ENCODE peak calls at places on chromosome 18, in six cellular contexts. E is K562, M is WTC11, B is H1, T is A549, G is HCT116. U is an unnamed sample.

GRCh38 chr18:45864081-45864480 is 38.6 kb downstream of the SIGLEC15 start:
- DNase-seq in E (no peak), M (no peak), B (no peak), T (no peak), G (no peak), U (no peak)

GRCh38 chr18:23725827-23726661 is 36.8 kb downstream of the LAMA3 start:
- DNase-seq in E (no peak), M (no peak), B (no peak), T (no peak), G (no peak), U (no peak)

GRCh38 chr18:51862311-51862710 is 477.7 kb upstream of the DCC start:
- DNase-seq in E (no peak), M (no peak), B (no peak), T (no peak), G (no peak), U (no peak)

GRCh38 chr18:35458271-35458670 is 39.5 kb downstream of the INO80C start:
- DNase-seq in E (no peak), M (no peak), B (no peak), T (peak), G (no peak), U (no peak)

GRCh38 chr18:48229445-48230052 is 179.6 kb downstream of the ZBTB7C start:
- DNase-seq in E (no peak), M (peak), B (no peak), T (no peak), G (no peak), U (no peak)

GRCh38 chr18:79070486-79070885 is 1.3 kb downstream of the ATP9B start:
- DNase-seq in E (no peak), M (no peak), B (no peak), T (no peak), G (no peak), U (no peak)

GRCh38 chr18:50299626-50300388 is 12.3 kb upstream of the CXXC1 start:
- DNase-seq in E (no peak), M (no peak), B (no peak), T (no peak), G (no peak), U (no peak)

GRCh38 chr18:47418746-47419145 is 167.3 kb upstream of the SKOR2 start:
- DNase-seq in E (no peak), M (no peak), B (no peak), T (no peak), G (no peak), U (no peak)

GRCh38 chr18:10015288-10015701 is 101.5 kb downstream of the VAPA start:
- DNase-seq in E (no peak), M (no peak), B (no peak), T (no peak), G (no peak), U (no peak)

GRCh38 chr18:47594621-47595086 is 335.8 kb downstream of the SMAD2 start:
- DNase-seq in E (no peak), M (no peak), B (no peak), T (no peak), G (no peak), U (no peak)

GRCh38 chr18:46497129-46497528 is 159.9 kb downstream of the LOXHD1 start:
- DNase-seq in E (peak), M (peak), B (no peak), T (no peak), G (no peak), U (peak)

GRCh38 chr18:23169683-23170082 is 34.4 kb downstream of the CABLES1 start:
- DNase-seq in E (no peak), M (peak), B (peak), T (no peak), G (no peak), U (no peak)

GRCh38 chr18:49207373-49207772 is 253.1 kb downstream of the DYM start:
- DNase-seq in E (no peak), M (no peak), B (no peak), T (no peak), G (peak), U (no peak)

GRCh38 chr18:59458575-59458974 is 99.5 kb upstream of the LMAN1 start:
- DNase-seq in E (no peak), M (no peak), B (no peak), T (no peak), G (no peak), U (no peak)

GRCh38 chr18:59456657-59457056 is 97.6 kb upstream of the LMAN1 start:
- DNase-seq in E (no peak), M (no peak), B (no peak), T (no peak), G (no peak), U (no peak)

GRCh38 chr18:59461171-59461570 is 102.1 kb upstream of the LMAN1 start:
- DNase-seq in E (no peak), M (no peak), B (no peak), T (no peak), G (no peak), U (no peak)

GRCh38 chr18:59459352-59460059 is 100.4 kb upstream of the LMAN1 start:
- DNase-seq in E (peak), M (no peak), B (no peak), T (peak), G (peak), U (peak)

GRCh38 chr18:59460060-59460395 is 101.0 kb upstream of the LMAN1 start:
- DNase-seq in E (no peak), M (no peak), B (no peak), T (no peak), G (no peak), U (no peak)
- TF ChIP-seq MAX in E (no peak), M (no peak), B (no peak), T (no peak), G (no peak), U (no peak)

GRCh38 chr18:61894751-61895524 is 2.1 kb upstream of the RNF152 start:
- DNase-seq in E (no peak), M (no peak), B (no peak), T (no peak), G (no peak), U (no peak)

GRCh38 chr18:61896118-61896517 is 3.3 kb upstream of the RNF152 start:
- DNase-seq in E (no peak), M (no peak), B (no peak), T (no peak), G (no peak), U (no peak)

GRCh38 chr18:61892683-61893303 is at the start of gene RNF152:
- DNase-seq in E (no peak), M (peak), B (no peak), T (no peak), G (no peak), U (no peak)

GRCh38 chr18:61893304-61893970 is 630 bp upstream of the RNF152 start:
- DNase-seq in E (peak), M (peak), B (no peak), T (no peak), G (no peak), U (peak)

GRCh38 chr18:61893971-61894750 is 1.4 kb upstream of the RNF152 start:
- DNase-seq in E (peak), M (peak), B (peak), T (peak), G (peak), U (peak)
- TF ChIP-seq CTCF in E (peak), M (no peak), B (no peak), T (no peak), G (no peak), U (no peak)

DNA sequence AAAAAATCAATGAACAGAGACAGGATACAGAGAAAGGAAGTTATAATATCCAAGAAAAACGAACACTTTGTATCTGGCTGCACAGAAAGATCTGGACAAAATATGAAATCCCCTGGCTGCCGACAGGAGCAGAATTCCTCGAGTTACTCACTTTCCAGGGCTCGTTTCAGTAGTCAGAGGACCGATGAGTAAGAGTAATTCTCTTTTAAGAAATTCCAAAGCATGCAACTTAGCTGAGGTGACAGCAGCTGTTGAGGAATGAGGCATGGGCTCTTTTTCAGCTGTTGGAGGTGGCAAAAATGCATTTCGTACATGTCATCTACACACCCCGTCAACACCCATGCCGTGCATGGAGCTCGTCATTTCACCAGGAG is 210.7 kb upstream of the SMIM21 start:
- DNase-seq in E (no peak), M (no peak), B (no peak), T (no peak), G (no peak), U (no peak)
- TF ChIP-seq MAX in E (no peak), M (no peak), B (no peak), T (no peak), G (no peak), U (no peak)

GRCh38 chr18:64407606-64408005 is 258.7 kb upstream of the LINC00305 start:
- DNase-seq in E (no peak), M (no peak), B (no peak), T (no peak), G (no peak), U (no peak)

GRCh38 chr18:64405161-64405560 is 256.3 kb upstream of the LINC00305 start:
- DNase-seq in E (no peak), M (no peak), B (no peak), T (no peak), G (no peak), U (no peak)

GRCh38 chr18:64403784-64404498 is 255.1 kb upstream of the LINC00305 start:
- DNase-seq in E (no peak), M (no peak), B (no peak), T (no peak), G (no peak), U (no peak)

GRCh38 chr18:64410685-64411084 is 261.8 kb upstream of the LINC00305 start:
- DNase-seq in E (no peak), M (no peak), B (no peak), T (no peak), G (no peak), U (no peak)

DNA sequence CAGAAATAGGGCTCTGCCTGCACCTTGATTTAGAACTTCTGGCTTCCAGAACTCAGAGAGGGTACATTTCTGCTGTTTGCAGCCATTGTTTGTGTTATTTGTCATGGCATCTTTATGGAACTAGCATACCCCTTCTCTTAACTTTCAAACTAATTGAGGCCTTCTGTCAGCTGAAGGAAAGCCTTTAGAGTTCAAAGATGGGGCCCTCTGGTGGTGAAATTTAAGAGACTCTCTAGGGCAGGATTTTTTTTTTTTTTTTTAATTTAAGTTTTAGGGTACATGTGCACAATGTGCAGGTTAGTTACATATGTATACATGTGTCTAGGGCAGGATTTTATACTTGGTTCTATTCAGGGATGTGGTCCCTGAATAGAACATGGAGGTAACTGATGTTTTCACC is 260.6 kb upstream of the LINC00305 start:
- DNase-seq in E (no peak), M (no peak), B (no peak), T (peak), G (no peak), U (peak)
- TF ChIP-seq CTCF in E (no peak), M (peak), B (peak), T (no peak), G (peak), U (peak)

DNA sequence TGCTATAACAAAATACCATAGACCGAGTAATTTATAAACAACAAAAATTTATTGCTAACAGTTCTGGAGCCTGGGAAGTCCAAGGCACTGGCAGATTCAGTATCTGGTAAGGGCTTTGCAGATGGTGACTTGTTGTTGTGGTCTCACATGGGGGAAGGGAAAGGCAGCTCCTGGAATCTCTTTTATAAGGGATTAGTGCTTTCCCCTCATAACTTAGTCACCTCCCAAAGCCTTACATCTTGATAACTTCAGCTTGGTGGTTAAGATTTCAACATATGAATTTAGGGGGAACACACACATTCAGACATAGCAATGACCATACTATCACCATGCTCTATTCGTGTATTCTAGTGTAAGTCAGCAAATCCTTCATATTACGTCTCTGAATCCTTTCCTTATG is 447.6 kb upstream of the TCF4 start:
- DNase-seq in E (no peak), M (no peak), B (no peak), T (no peak), G (no peak), U (no peak)
- TF ChIP-seq MAX in E (no peak), M (no peak), B (no peak), T (no peak), G (no peak), U (no peak)

GRCh38 chr18:69259282-69259681 is 141.4 kb upstream of the DOK6 start:
- DNase-seq in E (no peak), M (no peak), B (no peak), T (no peak), G (no peak), U (no peak)
- TF ChIP-seq CTCF in E (no peak), M (no peak), B (no peak), T (no peak), G (no peak), U (no peak)

GRCh38 chr18:36625386-36625785 is 203.4 kb downstream of the TPGS2 start:
- DNase-seq in E (no peak), M (no peak), B (no peak), T (no peak), G (no peak), U (no peak)

GRCh38 chr18:36628435-36629094 is 200.2 kb downstream of the TPGS2 start:
- DNase-seq in E (no peak), M (no peak), B (no peak), T (no peak), G (no peak), U (no peak)

GRCh38 chr18:36629836-36630235 is 199.0 kb downstream of the TPGS2 start:
- DNase-seq in E (no peak), M (no peak), B (no peak), T (no peak), G (no peak), U (no peak)

GRCh38 chr18:36629095-36629604 is 199.7 kb downstream of the TPGS2 start:
- DNase-seq in E (no peak), M (no peak), B (no peak), T (no peak), G (no peak), U (no peak)

DNA sequence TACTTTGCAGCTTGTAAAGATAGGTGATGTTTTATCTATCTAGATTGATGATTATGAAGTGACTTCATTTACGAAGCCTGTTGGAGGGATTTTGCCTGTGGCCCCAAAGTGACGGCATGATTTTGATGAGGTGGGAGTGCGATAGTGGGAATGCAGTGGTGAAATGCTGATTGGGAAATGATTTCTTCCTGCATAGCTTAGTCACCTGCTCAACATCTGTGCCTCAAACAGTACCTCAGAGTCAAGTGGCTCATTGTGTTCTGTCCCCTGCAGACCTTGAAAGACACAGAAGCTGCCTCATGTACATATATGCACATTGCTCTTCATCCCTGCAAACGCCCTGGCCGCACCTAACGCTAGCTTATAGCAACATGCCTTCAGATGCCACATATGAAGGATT is 201.2 kb downstream of the TPGS2 start:
- DNase-seq in E (no peak), M (no peak), B (no peak), T (no peak), G (no peak), U (no peak)
- TF ChIP-seq MAX in E (no peak), M (no peak), B (no peak), T (no peak), G (no peak), U (no peak)

GRCh38 chr18:34352385-34353163 is 127.9 kb upstream of the NOL4 start:
- DNase-seq in E (no peak), M (no peak), B (no peak), T (no peak), G (no peak), U (peak)
- TF ChIP-seq CTCF in E (no peak), M (no peak), B (peak), T (no peak), G (no peak), U (no peak)

GRCh38 chr18:11514267-11514666 is 95.1 kb upstream of the SLC35G4 start:
- DNase-seq in E (no peak), M (no peak), B (no peak), T (no peak), G (no peak), U (no peak)

GRCh38 chr18:11511434-11512095 is 97.8 kb upstream of the SLC35G4 start:
- DNase-seq in E (no peak), M (no peak), B (no peak), T (no peak), G (no peak), U (no peak)

GRCh38 chr18:11506871-11507270 is 102.5 kb upstream of the SLC35G4 start:
- DNase-seq in E (no peak), M (no peak), B (no peak), T (no peak), G (no peak), U (no peak)

GRCh38 chr18:11516988-11517630 is 92.3 kb upstream of the SLC35G4 start:
- DNase-seq in E (no peak), M (no peak), B (no peak), T (no peak), G (no peak), U (no peak)

DNA sequence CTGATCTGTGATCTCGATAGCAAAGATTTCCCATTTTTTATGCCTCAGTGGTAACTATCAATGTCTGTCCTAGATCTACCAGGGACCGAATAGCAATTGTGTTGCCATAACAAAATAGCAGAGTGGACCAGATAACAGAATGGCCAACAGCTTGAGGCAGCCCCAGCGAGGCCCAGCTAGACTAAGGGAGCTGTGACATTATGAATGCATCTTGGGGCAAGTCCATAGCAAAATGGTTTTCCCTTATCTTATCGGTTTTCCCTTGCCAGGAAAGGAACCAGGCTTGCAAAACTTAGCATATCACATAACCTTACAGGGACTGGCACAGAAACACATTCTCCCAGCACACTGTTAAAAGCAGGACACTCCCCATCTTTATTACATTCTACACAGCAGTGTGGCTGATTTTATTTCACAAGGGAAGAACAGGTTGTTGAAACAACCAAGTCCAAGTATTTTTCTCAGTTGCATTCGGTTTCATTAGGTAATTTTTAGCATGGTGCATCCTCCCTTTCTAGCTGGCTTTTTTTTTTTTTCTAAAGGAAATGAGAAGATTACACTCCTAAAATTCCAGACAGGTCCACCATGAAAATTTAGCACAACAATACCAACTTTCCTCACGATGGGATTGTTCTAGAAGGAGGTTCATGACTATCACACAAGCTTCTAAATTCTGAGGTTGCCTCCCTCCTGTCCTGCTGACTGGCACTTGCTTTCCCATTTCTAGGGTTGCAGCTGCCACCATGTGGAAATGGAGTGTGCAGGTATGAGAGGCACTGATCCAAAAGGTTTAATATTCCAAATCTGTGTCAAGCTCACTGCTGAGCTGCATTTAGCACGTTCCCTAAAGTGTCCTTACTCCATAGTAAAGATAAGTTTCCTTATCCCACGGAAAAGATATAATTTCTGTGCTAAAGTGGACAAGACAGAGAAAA is 97.0 kb upstream of the SLC35G4 start:
- DNase-seq in E (no peak), M (no peak), B (no peak), T (peak), G (no peak), U (no peak)
- TF ChIP-seq MAX in E (no peak), M (no peak), B (no peak), T (no peak), G (no peak), U (no peak)

GRCh38 chr18:77526962-77527361 is 277.3 kb downstream of the GALR1 start:
- DNase-seq in E (no peak), M (no peak), B (no peak), T (no peak), G (no peak), U (no peak)

GRCh38 chr18:77524909-77525308 is 275.3 kb downstream of the GALR1 start:
- DNase-seq in E (no peak), M (no peak), B (no peak), T (no peak), G (no peak), U (no peak)

GRCh38 chr18:77529492-77529891 is 279.8 kb downstream of the GALR1 start:
- DNase-seq in E (no peak), M (no peak), B (no peak), T (no peak), G (no peak), U (no peak)

GRCh38 chr18:77528877-77529276 is 279.2 kb downstream of the GALR1 start:
- DNase-seq in E (no peak), M (no peak), B (no peak), T (no peak), G (no peak), U (peak)

GRCh38 chr18:77530732-77531131 is 281.1 kb downstream of the GALR1 start:
- DNase-seq in E (no peak), M (no peak), B (no peak), T (no peak), G (no peak), U (no peak)
- TF ChIP-seq CTCF in E (no peak), M (no peak), B (no peak), T (no peak), G (no peak), U (no peak)

U was measured in NB4.